ENCODE peak calls at places on chromosomes 5 and 9, in ten cellular contexts. N is H1, E is A549, Q is NB4, Z is Peyer's patch, O is heart left ventricle, S is uterus, H is ovary, Y is prostate gland, G is transverse colon. B is an unnamed sample.

GRCh38 chr9:120942186-120943001 is 15.8 kb upstream of the TRAF1 start:
- DNase-seq in N (no peak), E (peak), Q (no peak), Z (no peak), O (no peak), S (no peak), H (no peak), Y (peak), G (no peak), B (no peak)

GRCh38 chr5:172792693-172793570 is 21.9 kb upstream of the DUSP1 start:
- DNase-seq in N (no peak), E (no peak), Q (no peak), Z (no peak), O (no peak), S (no peak), H (no peak), Y (no peak), G (no peak), B (no peak)

GRCh38 chr5:179974946-179975712 is 67.4 kb upstream of the TBC1D9B start:
- DNase-seq in N (peak), E (peak), Q (peak), Z (peak), O (no peak), S (no peak), H (no peak), Y (no peak), G (peak), B (no peak)

GRCh38 chr9:16429671-16430070 is 440.8 kb downstream of the BNC2 start:
- DNase-seq in N (no peak), E (no peak), Q (no peak), Z (no peak), O (no peak), S (no peak), H (no peak), Y (no peak), G (no peak), B (no peak)

GRCh38 chr9:132811985-132812384 is 66.1 kb downstream of the AK8 start:
- DNase-seq in N (no peak), E (no peak), Q (no peak), Z (no peak), O (no peak), S (no peak), H (no peak), Y (no peak), G (no peak), B (no peak)

GRCh38 chr9:97703437-97704326 is 6.5 kb upstream of the XPA start:
- DNase-seq in N (no peak), E (peak), Q (peak), Z (no peak), O (no peak), S (peak), H (no peak), Y (peak), G (no peak), B (no peak)

GRCh38 chr5:102603670-102604069 is 104.9 kb upstream of the SLCO6A1 start:
- DNase-seq in N (no peak), E (no peak), Q (no peak), Z (no peak), O (no peak), S (no peak), H (no peak), Y (no peak), G (no peak), B (no peak)

GRCh38 chr5:132704875-132705274 is 31.1 kb downstream of the IL4 start:
- DNase-seq in N (no peak), E (peak), Q (no peak), Z (no peak), O (no peak), S (no peak), H (no peak), Y (no peak), G (no peak), B (no peak)

GRCh38 chr9:93267091-93267541 is 83.2 kb downstream of the WNK2 start:
- DNase-seq in N (no peak), E (no peak), Q (no peak), Z (peak), O (no peak), S (no peak), H (no peak), Y (no peak), G (no peak), B (no peak)

GRCh38 chr9:21803674-21804048 is 1.2 kb downstream of the MTAP start:
- DNase-seq in N (no peak), E (no peak), Q (no peak), Z (no peak), O (no peak), S (no peak), H (no peak), Y (no peak), G (no peak), B (no peak)

GRCh38 chr5:63255609-63256008 is 677.0 kb downstream of the LRRC70 start:
- DNase-seq in N (peak), E (no peak), Q (peak), Z (no peak), O (no peak), S (no peak), H (no peak), Y (no peak), G (no peak), B (no peak)

GRCh38 chr9:114319147-114319546 is 3.8 kb upstream of the ORM1 start:
- DNase-seq in N (no peak), E (no peak), Q (no peak), Z (peak), O (no peak), S (peak), H (no peak), Y (no peak), G (no peak), B (no peak)

GRCh38 chr5:139551490-139551889 is 9.6 kb upstream of the UBE2D2 start:
- DNase-seq in N (no peak), E (no peak), Q (peak), Z (no peak), O (no peak), S (no peak), H (no peak), Y (no peak), G (no peak), B (no peak)

GRCh38 chr9:33415152-33416038 is 13.0 kb upstream of the AQP7 start:
- DNase-seq in N (peak), E (peak), Q (peak), Z (peak), O (peak), S (peak), H (peak), Y (peak), G (peak), B (peak)

GRCh38 chr5:95590880-95591279 is 29.0 kb upstream of the GPR150 start:
- DNase-seq in N (no peak), E (no peak), Q (peak), Z (no peak), O (no peak), S (no peak), H (no peak), Y (no peak), G (no peak), B (no peak)

DNA sequence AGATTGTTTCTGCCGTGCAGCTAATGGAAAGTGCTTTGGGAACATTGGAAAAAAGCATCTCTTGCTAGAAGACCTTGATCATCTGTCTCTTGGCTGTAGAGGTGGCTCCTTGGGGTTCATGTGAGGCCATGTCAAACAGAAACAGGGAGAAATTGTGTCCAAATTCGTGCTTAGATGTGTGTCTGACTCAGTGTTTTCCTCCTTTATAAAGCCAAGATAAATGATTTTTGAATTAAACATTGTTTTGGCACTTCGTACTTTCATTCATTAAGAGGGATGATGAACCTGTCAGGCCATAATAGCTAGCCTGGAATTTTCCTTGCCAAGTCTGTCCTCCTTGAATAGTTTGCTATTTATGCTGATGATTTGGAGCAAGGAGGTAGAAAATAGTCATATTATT is 143.8 kb downstream of the FBXL7 start:
- DNase-seq in N (no peak), E (no peak), Q (no peak), Z (no peak), O (no peak), S (no peak), H (no peak), Y (no peak), G (no peak), B (no peak)
- TF ChIP-seq CTCF in N (no peak), E (no peak), Q (no peak), Z (no peak), O (no peak), S (no peak), H (no peak), Y (no peak), G (no peak), B (no peak)

GRCh38 chr9:36036253-36036779 is 397 bp upstream of the RECK start:
- DNase-seq in N (no peak), E (no peak), Q (no peak), Z (no peak), O (no peak), S (no peak), H (no peak), Y (no peak), G (no peak), B (no peak)

GRCh38 chr9:36037580-36038169 is 962 bp downstream of the RECK start:
- DNase-seq in N (no peak), E (peak), Q (no peak), Z (no peak), O (no peak), S (no peak), H (no peak), Y (no peak), G (no peak), B (no peak)

GRCh38 chr9:36039121-36039520 is 2.4 kb downstream of the RECK start:
- DNase-seq in N (no peak), E (no peak), Q (no peak), Z (no peak), O (no peak), S (no peak), H (no peak), Y (no peak), G (no peak), B (no peak)

GRCh38 chr9:36034911-36035490 is 1.7 kb upstream of the RECK start:
- DNase-seq in N (no peak), E (no peak), Q (no peak), Z (no peak), O (no peak), S (no peak), H (no peak), Y (no peak), G (no peak), B (no peak)

DNA sequence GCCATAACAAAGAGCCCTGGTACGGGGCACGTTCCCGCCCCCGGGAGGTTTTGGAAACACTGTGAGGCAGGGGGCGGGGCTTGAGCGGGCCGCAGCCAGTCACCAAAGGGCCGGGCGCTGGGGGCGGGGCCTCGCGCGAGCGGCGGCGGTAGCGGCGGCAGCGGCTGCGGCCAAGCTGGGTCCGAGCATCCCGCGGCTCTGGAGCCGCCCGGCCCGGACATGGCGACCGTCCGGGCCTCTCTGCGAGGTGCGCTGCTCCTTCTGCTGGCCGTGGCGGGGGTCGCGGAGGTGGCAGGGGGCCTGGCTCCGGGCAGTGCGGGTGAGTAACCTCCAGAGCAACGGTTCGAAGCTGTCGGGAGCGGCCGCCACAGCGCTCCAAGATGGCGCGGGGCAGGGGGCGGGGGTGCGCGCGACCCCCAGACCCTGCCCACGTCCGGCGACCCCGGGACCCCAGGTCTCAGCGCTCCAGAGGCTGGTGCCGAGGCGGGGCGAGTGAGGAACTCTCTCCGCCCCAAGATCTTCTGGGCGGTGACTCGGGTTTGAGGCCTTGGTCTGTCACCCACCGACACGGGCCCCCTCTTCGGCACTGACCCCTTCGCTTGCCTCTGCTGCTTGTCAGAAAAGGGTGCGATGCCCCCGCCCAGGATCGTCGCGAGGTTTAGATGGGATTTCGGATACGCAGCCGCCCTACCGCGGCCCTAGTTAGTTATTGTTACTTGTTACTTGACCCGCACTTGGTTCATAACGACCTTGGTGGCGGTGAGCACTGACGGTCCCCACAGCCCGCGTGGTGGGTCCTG is at the start of gene RECK:
- DNase-seq in N (peak), E (peak), Q (peak), Z (peak), O (peak), S (peak), H (peak), Y (peak), G (peak), B (peak)
- TF ChIP-seq POLR2A in N (peak), E (peak), Q (peak), Z (peak), O (peak), S (peak), H (peak), Y (peak), G (peak), B (no peak)

GRCh38 chr5:170438581-170438980 is 49.4 kb upstream of the KCNMB1 start:
- DNase-seq in N (no peak), E (no peak), Q (no peak), Z (no peak), O (no peak), S (no peak), H (no peak), Y (no peak), G (no peak), B (no peak)

GRCh38 chr5:170437621-170438375 is 48.6 kb upstream of the KCNMB1 start:
- DNase-seq in N (no peak), E (no peak), Q (no peak), Z (no peak), O (no peak), S (no peak), H (no peak), Y (no peak), G (no peak), B (no peak)

GRCh38 chr5:170432669-170433068 is 43.5 kb upstream of the KCNMB1 start:
- DNase-seq in N (no peak), E (no peak), Q (no peak), Z (no peak), O (no peak), S (no peak), H (no peak), Y (no peak), G (no peak), B (no peak)

GRCh38 chr5:170436335-170436734 is 47.2 kb upstream of the KCNMB1 start:
- DNase-seq in N (no peak), E (no peak), Q (no peak), Z (no peak), O (no peak), S (no peak), H (no peak), Y (no peak), G (no peak), B (no peak)

DNA sequence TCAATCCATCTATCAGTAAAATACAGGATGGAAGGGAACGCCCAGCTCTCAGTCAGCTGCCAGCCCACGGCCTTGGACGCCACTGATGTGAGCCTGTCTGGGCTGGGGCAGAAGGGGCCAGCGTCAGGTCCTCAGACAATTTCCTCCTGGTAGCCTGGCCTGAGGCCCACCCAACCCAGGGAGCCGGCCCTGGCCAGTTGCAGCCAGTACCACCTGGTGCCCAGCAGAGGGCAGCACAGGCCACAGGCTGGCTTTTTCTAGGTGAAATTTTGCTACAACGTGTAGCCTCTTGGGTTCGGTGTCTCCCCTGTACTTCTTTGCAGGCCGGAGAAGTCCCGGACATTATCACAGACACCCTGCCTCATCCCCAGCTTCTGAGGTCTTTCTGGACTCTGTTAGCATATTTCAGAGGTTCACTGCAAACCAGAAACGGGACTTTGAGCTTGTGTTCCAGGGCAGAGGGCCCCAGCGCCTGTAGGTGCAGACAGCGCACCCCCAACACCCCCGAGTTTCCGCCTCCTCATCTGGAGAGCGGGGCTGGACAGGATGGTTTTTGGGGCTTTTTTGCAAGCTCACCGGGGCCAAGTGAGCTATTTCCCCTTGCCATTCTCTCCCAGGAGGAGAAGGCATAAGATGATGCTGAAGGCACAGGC is 45.9 kb upstream of the KCNMB1 start:
- DNase-seq in N (peak), E (peak), Q (peak), Z (peak), O (peak), S (peak), H (peak), Y (peak), G (peak), B (peak)
- TF ChIP-seq CTCF in N (peak), E (peak), Q (peak), Z (peak), O (peak), S (peak), H (peak), Y (peak), G (peak), B (no peak)

GRCh38 chr5:141840295-141840812 is 37.9 kb downstream of the PCDH1 start:
- DNase-seq in N (no peak), E (no peak), Q (no peak), Z (no peak), O (no peak), S (no peak), H (no peak), Y (no peak), G (peak), B (no peak)
- TF ChIP-seq POLR2A in N (no peak), E (no peak), Q (no peak), Z (peak), O (no peak), S (no peak), H (no peak), Y (no peak), G (peak), B (no peak)

GRCh38 chr5:127072861-127073846 is at the start of gene C5orf63:
- DNase-seq in N (no peak), E (peak), Q (peak), Z (peak), O (peak), S (peak), H (peak), Y (peak), G (peak), B (no peak)
- TF ChIP-seq CTCF in N (no peak), E (no peak), Q (no peak), Z (peak), O (peak), S (peak), H (peak), Y (no peak), G (peak), B (no peak)

GRCh38 chr5:176414704-176415103 is 1.6 kb downstream of the CLTB start:
- DNase-seq in N (no peak), E (no peak), Q (no peak), Z (no peak), O (no peak), S (no peak), H (no peak), Y (no peak), G (no peak), B (no peak)

GRCh38 chr5:176418251-176418650 is 1.9 kb upstream of the CLTB start:
- DNase-seq in N (no peak), E (peak), Q (no peak), Z (no peak), O (no peak), S (no peak), H (no peak), Y (no peak), G (peak), B (peak)

GRCh38 chr5:176415240-176416122 is 858 bp downstream of the CLTB start:
- DNase-seq in N (no peak), E (peak), Q (no peak), Z (peak), O (peak), S (peak), H (no peak), Y (peak), G (peak), B (peak)

GRCh38 chr5:176416965-176417364 is 626 bp upstream of the CLTB start:
- DNase-seq in N (no peak), E (no peak), Q (no peak), Z (no peak), O (no peak), S (no peak), H (no peak), Y (no peak), G (no peak), B (no peak)

DNA sequence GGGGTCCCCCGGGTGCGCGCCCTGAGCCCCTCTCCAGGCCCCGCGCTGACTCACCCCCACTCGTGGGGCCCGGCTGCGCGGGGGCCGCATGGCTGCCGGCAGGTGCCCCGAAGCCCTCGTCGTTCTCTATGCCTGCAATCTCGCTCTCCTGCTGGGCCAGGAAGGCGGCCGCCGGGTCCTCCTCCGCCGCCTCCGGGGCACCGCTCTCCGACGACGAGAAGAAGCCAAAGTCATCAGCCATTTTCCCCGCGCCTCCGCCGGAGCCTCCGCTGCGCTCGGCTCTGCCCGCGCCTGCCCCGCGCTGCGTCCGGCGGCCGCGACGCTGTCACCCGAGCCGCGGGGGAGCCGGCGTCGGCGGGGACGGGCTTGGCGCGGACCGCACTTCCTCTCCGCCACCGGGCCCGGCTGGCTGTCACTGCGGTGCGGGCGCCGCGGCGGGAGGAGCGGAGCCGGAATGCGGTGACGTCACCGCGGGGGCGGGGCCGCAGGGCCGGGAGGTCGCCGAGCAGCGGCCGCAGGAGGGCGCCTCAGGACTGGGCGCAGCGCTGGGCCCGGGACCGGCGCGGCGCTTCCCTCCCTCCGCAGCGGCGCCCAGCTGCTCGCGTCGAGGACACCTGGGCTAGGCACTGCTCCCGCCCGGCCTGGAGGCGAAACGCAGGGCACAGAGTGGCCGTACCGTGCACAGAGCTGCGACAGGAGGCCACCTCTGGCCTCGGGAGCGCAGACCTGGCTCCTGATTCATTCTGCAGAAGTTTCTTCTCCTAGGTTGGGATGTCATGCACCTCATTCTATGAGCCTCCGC is at the start of gene CLTB:
- DNase-seq in N (peak), E (peak), Q (peak), Z (peak), O (peak), S (peak), H (peak), Y (peak), G (peak), B (peak)
- TF ChIP-seq POLR2A in N (no peak), E (peak), Q (peak), Z (peak), O (peak), S (peak), H (peak), Y (peak), G (peak), B (no peak)

DNA sequence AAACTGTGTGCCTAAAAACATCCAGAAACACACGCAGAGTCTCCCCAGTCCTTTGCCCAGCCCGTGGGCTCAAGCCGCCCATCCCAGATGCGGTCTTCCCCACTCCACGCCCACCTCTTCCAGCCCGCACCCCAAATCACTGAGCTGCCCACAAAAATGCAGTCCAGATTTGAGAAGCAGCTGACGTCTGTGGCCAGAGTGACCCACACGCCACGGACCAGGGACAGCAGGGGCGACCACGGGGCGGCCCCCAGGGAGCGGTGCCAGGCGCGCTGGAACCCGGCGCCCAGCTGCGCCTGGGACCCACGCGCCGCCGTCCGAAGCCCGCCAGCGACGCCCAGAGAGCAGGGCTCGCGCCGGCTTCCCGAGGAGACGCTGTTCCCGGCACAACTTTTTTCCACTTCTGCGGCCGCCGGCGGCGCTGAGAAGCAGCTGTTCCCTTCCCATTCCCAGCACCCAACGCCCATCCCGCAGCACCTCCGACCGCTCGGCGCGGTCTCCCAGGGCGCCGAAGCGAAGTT is 674 bp downstream of the LHFPL2 start:
- DNase-seq in N (no peak), E (peak), Q (no peak), Z (peak), O (peak), S (peak), H (peak), Y (peak), G (peak), B (peak)
- TF ChIP-seq CTCF in N (no peak), E (no peak), Q (no peak), Z (no peak), O (peak), S (no peak), H (no peak), Y (no peak), G (no peak), B (no peak)

B was measured in lower leg skin.